ENCODE peak calls at places on chromosome 17, in eight cellular contexts. R, F, J, G, I, W, T and S are unnamed samples. For H3K36me3, the result is how much of the 10 kb centered on the place peaks cover.

GRCh38 chr17:2212328-2212981 is 91.1 kb downstream of the SMG6 start:
- DNase-seq in R (no peak), F (peak), J (no peak), G (peak), I (no peak), W (peak), T (no peak), S (no peak)

GRCh38 chr17:58811301-58811700 is 55.6 kb downstream of the PPM1E start:
- DNase-seq in R (no peak), F (no peak), J (no peak), G (no peak), I (no peak), W (no peak), T (no peak), S (no peak)

GRCh38 chr17:17700251-17700969 is 19.2 kb downstream of the RAI1 start:
- DNase-seq in R (no peak), F (no peak), J (no peak), G (no peak), I (no peak), W (no peak), T (no peak), S (no peak)

GRCh38 chr17:80696456-80696855 is 151.8 kb downstream of the RPTOR start:
- DNase-seq in R (no peak), F (no peak), J (no peak), G (no peak), I (no peak), W (no peak), T (no peak), S (no peak)

GRCh38 chr17:70716551-70716950 is 547.2 kb downstream of the KCNJ2 start:
- DNase-seq in R (no peak), F (no peak), J (no peak), G (no peak), I (no peak), W (no peak), T (no peak), S (no peak)

GRCh38 chr17:13735444-13735843 is 133.7 kb upstream of the HS3ST3A1 start:
- DNase-seq in R (no peak), F (no peak), J (no peak), G (peak), I (no peak), W (no peak), T (no peak), S (no peak)

GRCh38 chr17:47982645-47983440 is 11.9 kb downstream of the CDK5RAP3 start:
- DNase-seq in R (no peak), F (no peak), J (no peak), G (no peak), I (no peak), W (no peak), T (no peak), S (no peak)

GRCh38 chr17:13702266-13702665 is 100.5 kb upstream of the HS3ST3A1 start:
- DNase-seq in R (no peak), F (no peak), J (no peak), G (peak), I (no peak), W (no peak), T (no peak), S (no peak)

GRCh38 chr17:58390884-58391283 is 26.4 kb downstream of the RNF43 start:
- DNase-seq in R (no peak), F (no peak), J (no peak), G (no peak), I (no peak), W (no peak), T (no peak), S (no peak)

GRCh38 chr17:4542726-4543191 is 12.4 kb downstream of the MYBBP1A start:
- DNase-seq in R (no peak), F (no peak), J (peak), G (no peak), I (no peak), W (no peak), T (no peak), S (no peak)

GRCh38 chr17:4544135-4544651 is 11.0 kb downstream of the MYBBP1A start:
- DNase-seq in R (no peak), F (no peak), J (peak), G (no peak), I (no peak), W (no peak), T (no peak), S (no peak)

GRCh38 chr17:4544656-4545216 is 10.4 kb downstream of the MYBBP1A start:
- DNase-seq in R (no peak), F (no peak), J (no peak), G (no peak), I (no peak), W (no peak), T (no peak), S (no peak)

GRCh38 chr17:4542003-4542725 is 13.0 kb downstream of the MYBBP1A start:
- DNase-seq in R (no peak), F (no peak), J (peak), G (no peak), I (no peak), W (no peak), T (no peak), S (no peak)

DNA sequence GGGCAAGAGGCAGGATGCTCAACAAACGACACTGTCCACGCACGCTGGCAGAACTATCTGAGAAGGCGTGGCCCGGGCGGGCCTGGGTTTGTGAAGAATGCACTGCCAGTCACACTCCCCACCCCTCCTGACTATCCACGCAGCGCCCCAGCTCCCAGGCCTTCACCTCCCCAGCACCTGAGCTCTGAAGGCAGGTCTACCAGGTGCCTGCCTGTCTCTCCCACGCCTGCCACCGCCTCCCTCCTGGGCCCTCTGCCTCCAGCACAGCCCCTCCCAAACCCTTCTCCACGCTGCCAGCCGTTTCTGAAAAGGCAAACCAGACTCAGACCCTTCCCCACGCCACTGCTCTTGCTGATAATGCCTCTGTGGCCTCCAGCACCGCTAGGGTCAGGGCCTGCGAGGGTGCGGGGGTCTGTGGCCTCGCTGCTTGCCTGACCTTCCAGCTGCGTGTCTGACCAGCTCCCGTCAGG is 11.6 kb downstream of the MYBBP1A start:
- DNase-seq in R (no peak), F (no peak), J (peak), G (no peak), I (no peak), W (no peak), T (no peak), S (no peak)
- H3K36me3 ChIP-seq in R (half or more), F (under half), J (half or more), G (under half), I (half or more), W (under half), T (under half), S (half or more)

DNA sequence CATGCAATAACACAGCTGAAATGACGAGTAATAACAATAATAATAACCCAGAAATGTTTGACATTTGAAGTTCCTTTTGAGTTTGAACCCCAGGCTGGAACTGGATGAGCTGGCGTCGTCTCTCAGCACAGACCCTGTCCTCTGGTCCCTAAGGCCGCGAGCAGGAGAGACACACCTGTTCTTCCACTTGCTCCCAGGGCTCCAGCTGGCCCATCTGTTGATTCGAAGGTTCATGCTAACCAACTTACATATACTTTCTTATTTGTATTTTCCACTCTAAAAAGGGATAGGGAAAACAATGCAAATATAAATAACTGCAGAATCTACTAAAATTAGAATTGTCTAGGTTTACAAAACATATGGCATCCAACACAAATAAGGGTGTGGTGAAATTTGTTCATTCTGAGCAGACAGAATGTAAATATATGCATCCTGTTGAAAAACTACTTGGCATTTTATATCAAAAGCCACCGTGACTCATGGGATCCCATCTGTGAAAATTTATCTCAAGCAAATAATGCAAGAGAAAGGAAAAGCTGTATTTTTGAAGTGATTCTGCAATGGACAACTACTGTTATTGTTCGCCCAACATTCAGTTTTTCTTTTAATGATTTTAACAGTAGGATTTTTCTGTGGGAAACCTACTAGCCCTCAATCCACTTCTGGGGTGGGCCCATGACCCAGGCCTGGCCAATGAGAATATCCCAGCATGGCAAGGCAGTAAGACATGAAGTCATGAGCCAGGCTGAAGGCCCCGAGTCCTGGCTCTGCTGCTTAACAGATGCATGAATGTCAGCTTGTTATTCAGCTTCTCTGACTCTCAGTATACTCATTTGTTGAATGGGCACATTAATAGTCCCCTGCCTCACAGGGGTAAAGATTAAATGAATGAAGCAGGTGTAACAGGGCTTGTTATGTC is 13.2 kb upstream of the RGS9 start:
- DNase-seq in R (no peak), F (no peak), J (no peak), G (peak), I (no peak), W (no peak), T (peak), S (no peak)
- H3K36me3 ChIP-seq in R (under half), F (under half), J (under half), G (under half), I (under half), W (under half), T (under half), S (under half)

DNA sequence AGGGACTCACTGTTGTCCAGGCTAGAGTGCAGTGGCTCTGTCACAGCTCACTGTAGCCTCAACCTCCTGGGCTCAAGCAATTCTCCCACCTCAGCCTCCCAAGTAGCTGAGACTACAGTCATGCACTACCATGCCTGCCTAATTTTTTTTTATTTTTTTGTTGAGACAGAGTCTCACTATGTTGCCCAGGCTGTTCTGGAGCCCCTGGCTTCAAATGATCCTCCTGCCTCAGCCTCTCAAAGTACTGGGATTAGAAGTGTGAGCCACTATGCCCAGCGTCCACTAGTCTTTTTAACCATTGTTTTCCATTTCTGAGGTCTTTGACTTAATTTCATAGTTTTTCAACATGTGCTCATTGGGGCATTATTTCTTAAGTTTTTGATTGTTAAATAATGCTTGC is 13.5 kb downstream of the NSRP1 start:
- DNase-seq in R (no peak), F (no peak), J (no peak), G (no peak), I (no peak), W (no peak), T (no peak), S (no peak)
- H3K36me3 ChIP-seq in R (under half), F (under half), J (under half), G (under half), I (under half), W (under half), T (under half), S (under half)

DNA sequence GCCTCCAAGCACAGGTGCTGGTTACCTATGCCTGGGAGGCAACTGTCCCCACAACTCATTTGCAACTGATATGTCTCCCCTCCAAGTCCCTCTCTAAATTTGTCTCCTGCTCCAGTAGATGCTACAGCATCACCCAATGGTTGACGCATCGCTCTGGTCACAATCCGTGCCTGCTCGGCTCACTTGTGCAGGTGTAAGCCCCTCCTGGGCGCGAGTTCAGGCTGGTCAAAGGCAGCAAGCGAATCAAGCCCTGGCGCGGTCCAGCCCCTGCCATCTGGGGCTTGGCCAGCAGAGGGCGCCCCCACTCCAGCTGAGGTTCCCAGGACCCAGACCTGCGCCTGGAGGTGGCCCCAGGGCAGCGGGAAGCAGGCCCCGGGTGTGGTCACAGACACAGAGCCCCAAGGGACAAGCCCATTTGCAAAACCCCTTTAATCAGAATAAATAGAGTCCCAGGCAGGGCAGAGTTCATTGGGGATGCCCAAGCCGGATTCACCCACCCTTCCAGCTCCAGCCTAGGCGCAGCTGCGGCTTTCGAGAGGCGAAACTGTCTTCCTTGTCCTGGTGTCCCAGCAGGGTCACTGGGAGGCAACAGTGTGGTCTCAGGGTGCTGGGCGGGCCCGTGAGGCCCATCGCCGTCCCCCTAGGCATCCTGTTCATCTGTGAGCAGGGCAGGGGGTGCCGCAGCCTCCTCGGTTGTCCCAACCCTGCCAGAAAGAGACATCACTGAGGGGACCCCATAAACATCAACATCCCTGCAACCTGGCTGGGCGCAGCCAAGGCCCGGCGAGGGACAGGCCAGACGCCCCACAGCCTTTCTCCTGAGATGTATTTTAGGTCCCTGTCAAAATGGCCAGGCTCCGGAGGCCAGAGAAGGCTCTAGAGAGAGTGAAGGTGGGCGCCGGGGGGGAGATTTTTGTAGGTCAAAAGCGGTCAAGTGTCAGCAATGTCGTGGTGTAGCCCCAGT is 15.8 kb downstream of the TMC6 start:
- DNase-seq in R (peak), F (no peak), J (peak), G (peak), I (no peak), W (peak), T (peak), S (peak)
- H3K36me3 ChIP-seq in R (half or more), F (under half), J (half or more), G (under half), I (under half), W (under half), T (under half), S (half or more)

GRCh38 chr17:40095944-40096791 is 4.2 kb downstream of the NR1D1 start:
- DNase-seq in R (peak), F (no peak), J (peak), G (no peak), I (peak), W (peak), T (peak), S (peak)

GRCh38 chr17:40095356-40095943 is 4.9 kb downstream of the NR1D1 start:
- DNase-seq in R (no peak), F (no peak), J (no peak), G (no peak), I (no peak), W (peak), T (peak), S (no peak)

GRCh38 chr17:40097931-40098845 is 2.2 kb downstream of the NR1D1 start:
- DNase-seq in R (no peak), F (peak), J (no peak), G (peak), I (no peak), W (peak), T (peak), S (no peak)

GRCh38 chr17:40098846-40099626 is 1.4 kb downstream of the NR1D1 start:
- DNase-seq in R (peak), F (peak), J (peak), G (peak), I (peak), W (peak), T (peak), S (peak)

DNA sequence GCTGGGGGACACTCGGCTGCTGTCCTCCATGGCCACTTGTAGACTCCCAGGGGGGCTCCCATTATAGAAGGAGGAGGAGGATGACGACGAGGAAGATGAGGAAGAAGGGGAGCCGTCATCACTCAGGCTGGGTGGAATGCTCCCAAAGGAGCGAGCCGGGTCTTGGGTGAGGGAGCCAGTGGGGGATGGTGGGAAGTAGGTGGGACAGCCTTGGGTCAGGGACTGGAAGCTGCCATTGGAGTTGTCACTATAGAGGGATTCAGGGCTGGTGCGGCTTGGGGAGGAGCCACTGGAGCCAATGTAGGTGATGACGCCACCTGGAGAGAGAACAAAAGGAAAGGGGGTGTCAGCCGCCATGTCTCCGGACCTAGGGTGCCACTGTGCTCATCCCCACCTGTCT is 3.3 kb downstream of the NR1D1 start:
- DNase-seq in R (no peak), F (no peak), J (no peak), G (no peak), I (no peak), W (peak), T (no peak), S (no peak)
- H3K36me3 ChIP-seq in R (under half), F (under half), J (under half), G (under half), I (under half), W (under half), T (under half), S (under half)

GRCh38 chr17:42296012-42296411 is 7.7 kb downstream of the STAT5A start:
- DNase-seq in R (no peak), F (no peak), J (no peak), G (no peak), I (no peak), W (no peak), T (no peak), S (no peak)

GRCh38 chr17:42289863-42290165 is 1.5 kb downstream of the STAT5A start:
- DNase-seq in R (peak), F (no peak), J (no peak), G (no peak), I (no peak), W (no peak), T (no peak), S (peak)

GRCh38 chr17:42291136-42291535 is 2.8 kb downstream of the STAT5A start:
- DNase-seq in R (no peak), F (no peak), J (no peak), G (no peak), I (no peak), W (peak), T (no peak), S (no peak)

GRCh38 chr17:42290577-42290976 is 2.3 kb downstream of the STAT5A start:
- DNase-seq in R (no peak), F (no peak), J (no peak), G (no peak), I (no peak), W (no peak), T (no peak), S (no peak)

DNA sequence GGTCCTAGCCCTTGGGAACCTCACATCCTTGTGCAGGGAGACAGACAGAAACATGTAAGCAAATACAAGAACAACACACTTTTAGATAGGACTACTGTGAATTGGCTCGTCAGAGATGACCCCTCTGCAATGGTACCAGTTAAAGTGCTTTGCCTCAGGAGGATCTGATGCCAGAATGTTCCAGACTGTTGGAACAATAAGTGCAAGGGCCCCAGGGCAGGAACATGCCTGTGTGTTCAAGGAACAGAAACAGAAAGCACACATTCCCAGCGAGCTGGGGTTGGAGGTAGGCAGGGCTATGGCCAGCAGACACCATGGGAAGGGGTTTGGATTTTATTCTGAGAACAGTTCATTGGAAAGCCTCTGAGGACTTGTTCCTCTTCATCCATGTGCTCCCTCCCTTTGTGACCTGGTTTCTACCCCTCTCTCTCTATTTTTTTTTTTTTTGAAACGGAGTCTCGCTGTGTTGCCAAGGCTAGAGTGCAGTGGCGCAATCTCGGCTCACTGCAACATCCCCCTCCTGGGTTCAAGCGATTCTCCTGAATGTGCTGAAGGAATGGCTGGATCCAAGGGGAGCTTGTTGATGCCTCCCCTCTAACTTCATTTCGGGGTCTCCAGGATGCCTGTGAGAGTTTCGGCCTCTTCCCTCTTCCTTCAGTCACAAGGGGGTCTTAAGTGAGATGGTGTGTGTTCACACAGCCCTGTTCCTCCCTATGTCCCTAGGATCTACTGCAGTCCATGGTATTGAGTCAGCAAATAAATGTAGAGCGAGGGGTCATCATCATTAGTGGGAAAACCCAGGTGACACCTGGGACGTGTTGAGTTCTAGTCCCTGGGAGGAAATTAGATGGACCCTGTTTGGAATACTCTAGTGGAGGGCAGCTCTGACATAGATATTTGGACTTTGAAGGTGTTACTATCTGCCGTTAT is 6.4 kb downstream of the STAT5A start:
- DNase-seq in R (no peak), F (no peak), J (no peak), G (no peak), I (no peak), W (no peak), T (no peak), S (no peak)
- H3K36me3 ChIP-seq in R (under half), F (under half), J (under half), G (under half), I (under half), W (under half), T (under half), S (under half)

GRCh38 chr17:78103311-78103710 is 25.2 kb downstream of the TMC6 start:
- DNase-seq in R (no peak), F (no peak), J (no peak), G (no peak), I (no peak), W (no peak), T (no peak), S (no peak)
- H3K36me3 ChIP-seq in R (under half), F (under half), J (under half), G (under half), I (under half), W (under half), T (under half), S (half or more)

GRCh38 chr17:82616021-82616703 is 32.1 kb downstream of the WDR45B start:
- DNase-seq in R (no peak), F (no peak), J (no peak), G (no peak), I (no peak), W (no peak), T (no peak), S (no peak)
- H3K36me3 ChIP-seq in R (half or more), F (under half), J (under half), G (under half), I (half or more), W (under half), T (under half), S (half or more)